ENCODE peak calls at places on chromosomes 1 and 21, in ten cellular contexts. U, E, L, J, B, H, W, V, Q and G are unnamed samples.

GRCh38 chr1:29805122-29805895 is 569.0 kb downstream of the PTPRU start:
- DNase-seq in E (no peak), U (no peak), H (no peak), V (no peak), W (peak), Q (peak), J (no peak), B (no peak), L (no peak), G (no peak)

GRCh38 chr1:162292422-162292849 is 84.2 kb downstream of the SPATA46 start:
- DNase-seq in E (no peak), B (peak), W (no peak), V (no peak), Q (no peak), J (no peak), L (no peak), U (no peak), H (peak), G (peak)

GRCh38 chr1:7588457-7588827 is 182.7 kb upstream of the VAMP3 start:
- DNase-seq in E (no peak), J (no peak), Q (no peak), L (no peak), U (no peak), W (no peak), B (no peak), V (no peak), H (no peak), G (no peak)

GRCh38 chr1:84853743-84854721 is 39.0 kb downstream of the LPAR3 start:
- DNase-seq in E (peak), L (no peak), B (peak), U (peak), V (no peak), W (no peak), J (no peak), H (peak), Q (no peak), G (peak)

GRCh38 chr1:67126111-67126746 is 8.5 kb downstream of the C1orf141 start:
- DNase-seq in L (no peak), B (no peak), V (no peak), W (no peak), E (no peak), U (no peak), Q (no peak), J (no peak), H (no peak), G (peak)

GRCh38 chr1:11839727-11840705 is 7.6 kb downstream of the NPPA start:
- DNase-seq in L (no peak), U (no peak), J (no peak), W (no peak), E (no peak), Q (no peak), B (no peak), H (no peak), V (no peak), G (no peak)

GRCh38 chr1:195376190-195376589 is 1232.0 kb downstream of the KCNT2 start:
- DNase-seq in L (no peak), J (no peak), E (no peak), U (peak), H (no peak), W (no peak), B (no peak), Q (no peak), V (no peak), G (peak)

GRCh38 chr21:29238052-29238966 is 60.4 kb upstream of the BACH1 start:
- DNase-seq in B (no peak), E (no peak), H (no peak), V (no peak), Q (no peak), J (no peak), W (no peak), L (peak), U (no peak), G (peak)